ENCODE peak calls at places on chromosomes 6 and 20, in six cellular contexts. One of them, this sample, is unnamed. For H3K4me1, the result is how much of the 10 kb centered on the place peaks cover.

GRCh38 chr6:30814137-30815084 is 69.9 kb upstream of the DDR1 start:
- DNase-seq in ovary: no peak
- DNase-seq in PC-3: peak
- DNase-seq in tibial artery: peak
- DNase-seq in astrocyte: peak
- DNase-seq in heart right ventricle: no peak
- DNase-seq in this sample: no peak

GRCh38 chr6:71724456-71725180 is 161.7 kb upstream of the RIMS1 start:
- DNase-seq in ovary: no peak
- DNase-seq in PC-3: no peak
- DNase-seq in tibial artery: no peak
- DNase-seq in astrocyte: peak
- DNase-seq in heart right ventricle: no peak
- DNase-seq in this sample: no peak

GRCh38 chr6:121932071-121933009 is 467.1 kb upstream of the HSF2 start:
- DNase-seq in ovary: no peak
- DNase-seq in PC-3: peak
- DNase-seq in tibial artery: no peak
- DNase-seq in astrocyte: peak
- DNase-seq in heart right ventricle: peak
- DNase-seq in this sample: peak

GRCh38 chr6:37552267-37552666 is 52.6 kb upstream of the CCDC167 start:
- DNase-seq in ovary: no peak
- DNase-seq in PC-3: no peak
- DNase-seq in tibial artery: no peak
- DNase-seq in astrocyte: no peak
- DNase-seq in heart right ventricle: no peak
- DNase-seq in this sample: no peak

GRCh38 chr6:148414836-148415235 is 72.2 kb downstream of the SASH1 start:
- DNase-seq in ovary: no peak
- DNase-seq in PC-3: peak
- DNase-seq in tibial artery: no peak
- DNase-seq in astrocyte: peak
- DNase-seq in heart right ventricle: no peak
- DNase-seq in this sample: no peak

GRCh38 chr20:8331740-8332412 is 199.8 kb downstream of the PLCB1 start:
- DNase-seq in ovary: no peak
- DNase-seq in PC-3: peak
- DNase-seq in tibial artery: no peak
- DNase-seq in astrocyte: peak
- DNase-seq in heart right ventricle: no peak
- DNase-seq in this sample: peak

GRCh38 chr6:23980965-23981364 is 145.1 kb upstream of the NRSN1 start:
- DNase-seq in ovary: no peak
- DNase-seq in PC-3: peak
- DNase-seq in tibial artery: no peak
- DNase-seq in astrocyte: peak
- DNase-seq in heart right ventricle: no peak
- DNase-seq in this sample: no peak

GRCh38 chr6:31821301-31822037 is 6.1 kb upstream of the HSPA1B start:
- DNase-seq in ovary: peak
- DNase-seq in PC-3: peak
- DNase-seq in tibial artery: peak
- DNase-seq in astrocyte: no peak
- DNase-seq in heart right ventricle: peak
- DNase-seq in this sample: peak

GRCh38 chr20:56032251-56032650 is 26.9 kb upstream of the CBLN4 start:
- DNase-seq in ovary: no peak
- DNase-seq in PC-3: no peak
- DNase-seq in tibial artery: no peak
- DNase-seq in astrocyte: no peak
- DNase-seq in heart right ventricle: no peak
- DNase-seq in this sample: no peak

GRCh38 chr6:85866373-85866740 is 223.7 kb upstream of the SYNCRIP start:
- DNase-seq in ovary: no peak
- DNase-seq in PC-3: no peak
- DNase-seq in tibial artery: no peak
- DNase-seq in astrocyte: peak
- DNase-seq in heart right ventricle: no peak
- DNase-seq in this sample: no peak

GRCh38 chr20:53865905-53866786 is 204.2 kb downstream of the BCAS1 start:
- DNase-seq in ovary: no peak
- DNase-seq in PC-3: peak
- DNase-seq in tibial artery: no peak
- DNase-seq in astrocyte: peak
- DNase-seq in heart right ventricle: peak
- DNase-seq in this sample: peak

GRCh38 chr6:75296811-75297779 is 12.5 kb upstream of the TMEM30A start:
- DNase-seq in ovary: no peak
- DNase-seq in PC-3: peak
- DNase-seq in tibial artery: no peak
- DNase-seq in astrocyte: peak
- DNase-seq in heart right ventricle: no peak
- DNase-seq in this sample: no peak

DNA sequence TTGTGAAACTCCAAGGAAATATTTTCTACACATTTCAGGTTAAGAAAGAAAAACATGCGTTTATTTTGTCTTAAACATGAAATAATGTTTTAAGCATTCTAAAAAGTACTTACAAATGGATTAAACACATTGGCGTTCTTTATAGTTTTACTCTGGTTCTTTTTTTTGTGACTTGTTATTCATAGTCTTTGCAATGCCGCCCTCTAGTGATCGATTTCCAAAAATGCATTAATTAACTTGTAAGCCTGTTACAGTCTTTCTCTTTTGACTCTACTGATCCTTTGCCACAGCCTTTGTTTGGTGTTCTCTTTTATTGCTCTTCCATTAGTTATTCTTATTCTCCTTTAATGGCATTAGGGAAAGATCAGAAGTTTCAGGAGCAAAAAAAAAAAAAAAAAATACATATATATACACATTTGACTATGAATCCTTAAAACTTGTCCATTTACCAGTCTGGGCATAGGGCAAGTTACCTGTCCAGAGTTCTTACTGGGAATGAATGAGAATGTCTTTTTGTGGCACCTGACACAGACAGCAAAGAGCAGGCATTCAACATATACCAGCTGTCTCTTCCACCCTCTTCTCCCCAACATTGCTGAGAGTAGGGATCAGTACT is 59.9 kb downstream of the MACROD2 start:
- DNase-seq in ovary: no peak
- DNase-seq in PC-3: peak
- DNase-seq in tibial artery: no peak
- DNase-seq in astrocyte: peak
- DNase-seq in heart right ventricle: peak
- DNase-seq in this sample: no peak
- TF ChIP-seq CTCF in ovary: peak
- TF ChIP-seq CTCF in PC-3: peak
- TF ChIP-seq CTCF in tibial artery: peak
- TF ChIP-seq CTCF in astrocyte: peak
- TF ChIP-seq CTCF in heart right ventricle: peak
- TF ChIP-seq CTCF in this sample: peak

DNA sequence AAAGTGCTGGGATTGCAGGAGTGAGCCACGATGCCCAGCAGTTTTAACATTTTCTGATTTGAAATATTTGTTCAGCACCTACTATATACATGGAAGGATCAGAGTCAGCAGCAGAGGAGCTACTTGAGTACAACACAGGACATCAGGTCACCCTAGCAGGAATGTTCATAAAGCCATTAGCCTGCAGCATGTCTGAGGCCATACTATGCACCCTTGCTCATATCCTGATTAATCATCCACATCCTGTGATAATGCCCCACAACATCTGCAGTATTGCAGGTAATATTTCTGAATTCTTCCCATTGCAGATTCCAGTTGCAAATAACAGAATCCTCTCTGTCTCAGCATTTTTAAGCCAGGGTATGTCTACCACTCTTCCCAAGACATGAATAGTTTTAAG is 171.0 kb upstream of the PRND start:
- DNase-seq in ovary: no peak
- DNase-seq in PC-3: peak
- DNase-seq in tibial artery: no peak
- DNase-seq in astrocyte: peak
- DNase-seq in heart right ventricle: no peak
- DNase-seq in this sample: no peak
- H3K4me1 ChIP-seq in ovary: under half
- H3K4me1 ChIP-seq in PC-3: half or more
- H3K4me1 ChIP-seq in tibial artery: under half
- H3K4me1 ChIP-seq in astrocyte: under half
- H3K4me1 ChIP-seq in heart right ventricle: under half
- H3K4me1 ChIP-seq in this sample: under half

DNA sequence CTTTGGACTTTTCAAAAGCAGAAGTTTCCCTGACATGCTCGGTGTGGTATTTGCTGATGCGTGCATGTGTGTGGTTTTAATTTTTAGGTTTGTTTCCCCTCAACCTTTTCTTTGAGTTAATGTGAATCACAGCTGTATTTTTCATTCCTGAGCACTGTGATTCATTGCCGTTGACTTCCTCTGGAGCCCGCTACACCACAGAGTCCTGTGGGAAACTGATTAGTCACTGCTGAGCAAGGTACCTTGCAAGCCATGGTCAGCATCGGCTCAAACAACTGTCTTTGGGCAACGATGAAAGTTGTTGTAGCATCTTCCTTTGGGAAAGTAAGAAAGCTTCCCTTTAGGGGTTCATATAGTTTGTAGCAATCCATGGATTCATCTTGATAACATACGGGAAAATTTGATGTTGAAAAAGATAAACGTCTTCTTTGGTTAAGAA is 57.5 kb downstream of the RIN2 start:
- DNase-seq in ovary: no peak
- DNase-seq in PC-3: peak
- DNase-seq in tibial artery: peak
- DNase-seq in astrocyte: peak
- DNase-seq in heart right ventricle: peak
- DNase-seq in this sample: no peak
- TF ChIP-seq CTCF in ovary: no peak
- TF ChIP-seq CTCF in PC-3: no peak
- TF ChIP-seq CTCF in tibial artery: peak
- TF ChIP-seq CTCF in astrocyte: no peak
- TF ChIP-seq CTCF in heart right ventricle: peak
- TF ChIP-seq CTCF in this sample: no peak

DNA sequence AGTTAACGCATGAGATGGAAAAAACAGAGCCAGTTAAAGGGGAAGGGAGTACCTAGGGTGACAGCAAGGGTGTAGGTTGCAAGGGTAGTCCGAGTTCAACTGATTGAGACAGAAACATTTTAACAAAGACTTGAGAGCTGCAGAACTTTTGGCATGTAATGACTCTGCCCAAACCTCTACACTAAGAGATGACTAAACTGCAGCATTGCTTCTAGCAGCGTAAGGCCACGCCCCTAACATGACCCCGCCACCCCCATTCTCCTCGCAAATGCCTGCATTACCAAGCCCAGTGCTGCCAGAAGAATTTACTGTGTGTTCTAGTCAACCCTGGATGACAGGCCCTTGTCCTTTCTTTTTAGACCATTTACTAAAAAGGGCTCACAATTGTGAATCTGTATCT is 6.3 kb upstream of the HINT3 start:
- DNase-seq in ovary: no peak
- DNase-seq in PC-3: peak
- DNase-seq in tibial artery: no peak
- DNase-seq in astrocyte: peak
- DNase-seq in heart right ventricle: no peak
- DNase-seq in this sample: no peak
- H3K4me1 ChIP-seq in ovary: under half
- H3K4me1 ChIP-seq in PC-3: under half
- H3K4me1 ChIP-seq in tibial artery: under half
- H3K4me1 ChIP-seq in astrocyte: under half
- H3K4me1 ChIP-seq in heart right ventricle: under half
- H3K4me1 ChIP-seq in this sample: under half

GRCh38 chr6:35737413-35738211 is 780 bp downstream of the ARMC12 start:
- DNase-seq in ovary: no peak
- DNase-seq in PC-3: peak
- DNase-seq in tibial artery: no peak
- DNase-seq in astrocyte: peak
- DNase-seq in heart right ventricle: no peak
- DNase-seq in this sample: no peak
- TF ChIP-seq CTCF in ovary: peak
- TF ChIP-seq CTCF in PC-3: peak
- TF ChIP-seq CTCF in tibial artery: peak
- TF ChIP-seq CTCF in astrocyte: peak
- TF ChIP-seq CTCF in heart right ventricle: peak
- TF ChIP-seq CTCF in this sample: peak

GRCh38 chr6:16730720-16731502 is 30.3 kb downstream of the ATXN1 start:
- DNase-seq in ovary: no peak
- DNase-seq in PC-3: no peak
- DNase-seq in tibial artery: no peak
- DNase-seq in astrocyte: no peak
- DNase-seq in heart right ventricle: no peak
- DNase-seq in this sample: no peak

GRCh38 chr6:16728513-16729182 is 32.6 kb downstream of the ATXN1 start:
- DNase-seq in ovary: no peak
- DNase-seq in PC-3: no peak
- DNase-seq in tibial artery: no peak
- DNase-seq in astrocyte: no peak
- DNase-seq in heart right ventricle: no peak
- DNase-seq in this sample: no peak

GRCh38 chr6:16727996-16728395 is 33.3 kb downstream of the ATXN1 start:
- DNase-seq in ovary: no peak
- DNase-seq in PC-3: no peak
- DNase-seq in tibial artery: no peak
- DNase-seq in astrocyte: no peak
- DNase-seq in heart right ventricle: no peak
- DNase-seq in this sample: peak

GRCh38 chr6:16729744-16730143 is 31.5 kb downstream of the ATXN1 start:
- DNase-seq in ovary: no peak
- DNase-seq in PC-3: no peak
- DNase-seq in tibial artery: no peak
- DNase-seq in astrocyte: no peak
- DNase-seq in heart right ventricle: no peak
- DNase-seq in this sample: no peak

DNA sequence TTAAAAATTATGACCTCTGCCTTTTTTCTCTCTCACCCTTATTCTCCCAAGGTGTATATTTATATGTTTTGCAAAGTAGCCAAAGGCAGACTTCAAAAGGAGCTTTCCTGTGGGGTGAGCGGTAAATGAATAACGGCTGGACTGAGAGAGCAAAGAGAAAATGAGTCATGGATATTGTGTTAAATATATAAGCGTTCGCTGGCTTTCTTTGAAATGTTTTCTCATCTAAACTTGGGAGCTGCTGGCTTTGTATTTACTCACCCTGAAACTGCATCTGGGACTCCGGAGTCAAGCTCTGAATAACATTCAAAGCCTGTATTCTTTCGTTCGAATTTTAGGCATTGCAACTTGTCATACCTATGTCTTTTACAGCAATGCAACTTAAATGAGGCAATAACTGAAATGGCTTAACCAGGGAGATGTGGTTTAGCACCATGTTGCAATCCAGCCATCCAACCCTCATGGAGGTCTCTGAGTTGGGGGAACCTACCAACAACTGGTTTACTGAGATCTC is 32.0 kb downstream of the ATXN1 start:
- DNase-seq in ovary: no peak
- DNase-seq in PC-3: peak
- DNase-seq in tibial artery: no peak
- DNase-seq in astrocyte: peak
- DNase-seq in heart right ventricle: no peak
- DNase-seq in this sample: no peak
- H3K4me1 ChIP-seq in ovary: under half
- H3K4me1 ChIP-seq in PC-3: half or more
- H3K4me1 ChIP-seq in tibial artery: under half
- H3K4me1 ChIP-seq in astrocyte: half or more
- H3K4me1 ChIP-seq in heart right ventricle: under half
- H3K4me1 ChIP-seq in this sample: under half